ENCODE peak calls at places on chromosomes 13 and 19, in four cellular contexts. One of them, this sample, is unnamed.

GRCh38 chr13:106156468-106156867 is 379.0 kb downstream of the EFNB2 start:
- DNase-seq in fibroblast of pulmonary artery: peak
- DNase-seq in astrocyte of the spinal cord: peak
- DNase-seq in astrocyte: peak
- DNase-seq in this sample: peak

GRCh38 chr19:50844296-50844935 is 10.3 kb upstream of the KLK3 start:
- DNase-seq in fibroblast of pulmonary artery: no peak
- DNase-seq in astrocyte of the spinal cord: no peak
- DNase-seq in astrocyte: no peak
- DNase-seq in this sample: no peak

GRCh38 chr19:46828484-46828883 is 22.2 kb downstream of the AP2S1 start:
- DNase-seq in astrocyte: peak
- DNase-seq in fibroblast of pulmonary artery: no peak
- DNase-seq in astrocyte of the spinal cord: peak
- DNase-seq in this sample: no peak

GRCh38 chr19:5624154-5624663 is 1.3 kb downstream of the SAFB start:
- DNase-seq in fibroblast of pulmonary artery: peak
- DNase-seq in astrocyte: peak
- DNase-seq in astrocyte of the spinal cord: peak
- DNase-seq in this sample: no peak

GRCh38 chr19:55255618-55256423 is 3.0 kb downstream of the PPP6R1 start:
- DNase-seq in fibroblast of pulmonary artery: peak
- DNase-seq in astrocyte: peak
- DNase-seq in astrocyte of the spinal cord: no peak
- DNase-seq in this sample: no peak

GRCh38 chr19:38287604-38288003 is 16.4 kb upstream of the C19orf33 start:
- DNase-seq in astrocyte of the spinal cord: no peak
- DNase-seq in astrocyte: no peak
- DNase-seq in fibroblast of pulmonary artery: no peak
- DNase-seq in this sample: no peak

GRCh38 chr19:7533281-7533819 is 2.2 kb upstream of the PNPLA6 start:
- DNase-seq in astrocyte of the spinal cord: peak
- DNase-seq in astrocyte: no peak
- DNase-seq in fibroblast of pulmonary artery: peak
- DNase-seq in this sample: no peak

GRCh38 chr19:53808710-53809125 is 15.4 kb downstream of the NLRP12 start:
- DNase-seq in fibroblast of pulmonary artery: peak
- DNase-seq in astrocyte: peak
- DNase-seq in astrocyte of the spinal cord: peak
- DNase-seq in this sample: peak

GRCh38 chr13:39349391-39349790 is 253.6 kb downstream of the LHFPL6 start:
- DNase-seq in astrocyte: no peak
- DNase-seq in astrocyte of the spinal cord: no peak
- DNase-seq in fibroblast of pulmonary artery: no peak
- DNase-seq in this sample: no peak

GRCh38 chr13:114100446-114101320 is 31.7 kb downstream of the RASA3 start:
- DNase-seq in astrocyte of the spinal cord: no peak
- DNase-seq in astrocyte: no peak
- DNase-seq in fibroblast of pulmonary artery: peak
- DNase-seq in this sample: no peak

GRCh38 chr19:342801-343421 is 1.7 kb downstream of the MIER2 start:
- DNase-seq in astrocyte: peak
- DNase-seq in astrocyte of the spinal cord: peak
- DNase-seq in fibroblast of pulmonary artery: peak
- DNase-seq in this sample: peak

GRCh38 chr13:109288151-109288709 is 498.2 kb downstream of the IRS2 start:
- DNase-seq in fibroblast of pulmonary artery: no peak
- DNase-seq in astrocyte: no peak
- DNase-seq in astrocyte of the spinal cord: no peak
- DNase-seq in this sample: no peak

GRCh38 chr19:14363203-14364097 is 17.8 kb upstream of the ADGRE5 start:
- DNase-seq in astrocyte: peak
- DNase-seq in fibroblast of pulmonary artery: peak
- DNase-seq in astrocyte of the spinal cord: peak
- DNase-seq in this sample: no peak

GRCh38 chr19:23799321-23799720 is 40.6 kb upstream of the ZNF681 start:
- DNase-seq in astrocyte of the spinal cord: no peak
- DNase-seq in astrocyte: no peak
- DNase-seq in fibroblast of pulmonary artery: no peak
- DNase-seq in this sample: no peak

GRCh38 chr19:21483589-21484170 is 21.7 kb upstream of the ZNF429 start:
- DNase-seq in fibroblast of pulmonary artery: peak
- DNase-seq in astrocyte of the spinal cord: no peak
- DNase-seq in astrocyte: no peak
- DNase-seq in this sample: peak

GRCh38 chr13:59112375-59112774 is 1051.4 kb downstream of the DIAPH3 start:
- DNase-seq in astrocyte: peak
- DNase-seq in astrocyte of the spinal cord: peak
- DNase-seq in fibroblast of pulmonary artery: peak
- DNase-seq in this sample: peak

GRCh38 chr13:90717451-90717936 is 630.0 kb upstream of the MIR17HG start:
- DNase-seq in astrocyte: peak
- DNase-seq in fibroblast of pulmonary artery: peak
- DNase-seq in astrocyte of the spinal cord: peak
- DNase-seq in this sample: peak

DNA sequence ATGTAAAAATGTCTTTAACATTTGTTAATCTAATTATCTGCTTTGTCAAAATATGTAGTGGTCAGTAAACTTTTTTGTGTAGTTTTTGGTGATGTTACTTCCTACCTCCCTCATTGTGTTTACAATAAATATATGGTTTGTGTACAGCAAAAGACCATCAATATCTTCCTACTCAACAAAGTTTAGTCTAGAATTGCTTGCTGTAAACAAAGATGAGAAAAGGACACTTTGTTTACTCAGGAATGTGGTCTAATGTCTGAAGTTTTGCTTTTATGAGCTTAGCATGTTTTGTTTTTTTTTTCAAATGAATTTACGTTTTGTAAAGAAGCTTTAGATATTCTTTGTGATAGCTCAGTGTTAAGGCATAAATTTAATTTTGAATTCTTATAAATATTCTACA is 563.5 kb upstream of the SPRY2 start:
- DNase-seq in fibroblast of pulmonary artery: no peak
- DNase-seq in astrocyte: no peak
- DNase-seq in astrocyte of the spinal cord: no peak
- DNase-seq in this sample: no peak
- TF ChIP-seq CTCF in fibroblast of pulmonary artery: no peak
- TF ChIP-seq CTCF in astrocyte: no peak
- TF ChIP-seq CTCF in astrocyte of the spinal cord: no peak
- TF ChIP-seq CTCF in this sample: no peak

DNA sequence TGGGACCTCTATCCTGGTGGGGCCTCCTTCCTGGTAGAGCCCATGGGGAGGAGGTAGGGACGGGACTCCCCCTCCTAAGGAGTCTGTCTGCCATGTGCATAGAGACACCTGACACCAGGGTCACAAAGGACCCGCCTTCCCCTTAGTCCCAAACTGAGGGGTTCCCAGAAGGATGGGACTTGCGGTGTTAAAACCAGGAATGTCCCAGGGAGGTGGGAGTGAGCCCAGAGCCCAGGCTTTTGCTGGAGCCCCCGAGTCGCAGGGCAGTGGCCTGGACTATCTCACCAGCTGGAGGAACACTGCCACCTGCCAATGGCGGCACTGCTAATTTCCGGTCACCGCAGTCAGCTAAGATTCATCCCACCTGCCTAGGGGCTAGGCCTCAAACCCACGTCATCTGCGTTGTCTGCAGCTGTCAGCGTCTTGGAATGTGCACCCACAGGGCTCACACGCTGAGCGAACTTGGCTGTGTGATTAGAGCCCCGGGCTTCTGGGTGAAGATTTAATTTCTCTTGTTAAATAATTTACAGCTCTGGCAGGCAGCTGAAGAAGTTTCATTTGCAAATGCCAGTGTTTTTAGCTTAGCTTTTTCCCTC is 31.9 kb upstream of the ATP11A start:
- DNase-seq in astrocyte: peak
- DNase-seq in fibroblast of pulmonary artery: peak
- DNase-seq in astrocyte of the spinal cord: peak
- DNase-seq in this sample: peak
- H3K4me3 ChIP-seq in astrocyte: no peak
- H3K4me3 ChIP-seq in fibroblast of pulmonary artery: no peak
- H3K4me3 ChIP-seq in astrocyte of the spinal cord: no peak
- H3K4me3 ChIP-seq in this sample: no peak

DNA sequence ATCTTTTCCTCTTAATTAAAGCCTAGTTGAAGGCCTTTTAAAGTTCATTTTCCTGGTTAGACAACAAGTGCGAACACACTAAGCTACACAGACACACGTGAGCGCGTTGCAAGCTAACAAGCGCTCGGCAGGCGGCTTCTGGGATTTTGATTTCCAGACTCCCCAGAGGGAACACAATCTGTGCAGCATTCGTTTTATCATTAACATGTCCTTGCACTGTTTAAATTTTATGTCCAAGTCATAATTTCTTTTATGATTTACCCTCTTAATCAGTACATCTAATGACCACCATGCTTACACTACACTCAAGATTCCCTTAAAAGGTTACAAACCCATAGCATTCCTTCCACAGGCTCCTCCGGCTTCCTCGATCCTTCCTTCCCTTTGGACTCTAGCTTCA is 16.8 kb downstream of the COL4A1 start:
- DNase-seq in astrocyte of the spinal cord: no peak
- DNase-seq in fibroblast of pulmonary artery: no peak
- DNase-seq in astrocyte: no peak
- DNase-seq in this sample: no peak
- TF ChIP-seq CTCF in astrocyte of the spinal cord: no peak
- TF ChIP-seq CTCF in fibroblast of pulmonary artery: no peak
- TF ChIP-seq CTCF in astrocyte: no peak
- TF ChIP-seq CTCF in this sample: no peak

GRCh38 chr13:100724568-100724967 is 50.0 kb upstream of the TMTC4 start:
- DNase-seq in astrocyte: no peak
- DNase-seq in fibroblast of pulmonary artery: no peak
- DNase-seq in astrocyte of the spinal cord: no peak
- DNase-seq in this sample: no peak
- H3K4me3 ChIP-seq in astrocyte: no peak
- H3K4me3 ChIP-seq in fibroblast of pulmonary artery: no peak
- H3K4me3 ChIP-seq in astrocyte of the spinal cord: no peak
- H3K4me3 ChIP-seq in this sample: no peak

GRCh38 chr13:108154421-108154858 is 60.9 kb downstream of the LIG4 start:
- DNase-seq in fibroblast of pulmonary artery: peak
- DNase-seq in astrocyte of the spinal cord: no peak
- DNase-seq in astrocyte: peak
- DNase-seq in this sample: no peak

GRCh38 chr13:108158746-108159145 is 56.6 kb downstream of the LIG4 start:
- DNase-seq in astrocyte of the spinal cord: no peak
- DNase-seq in astrocyte: no peak
- DNase-seq in fibroblast of pulmonary artery: no peak
- DNase-seq in this sample: no peak

GRCh38 chr13:108156749-108157148 is 58.6 kb downstream of the LIG4 start:
- DNase-seq in fibroblast of pulmonary artery: no peak
- DNase-seq in astrocyte of the spinal cord: no peak
- DNase-seq in astrocyte: no peak
- DNase-seq in this sample: no peak

DNA sequence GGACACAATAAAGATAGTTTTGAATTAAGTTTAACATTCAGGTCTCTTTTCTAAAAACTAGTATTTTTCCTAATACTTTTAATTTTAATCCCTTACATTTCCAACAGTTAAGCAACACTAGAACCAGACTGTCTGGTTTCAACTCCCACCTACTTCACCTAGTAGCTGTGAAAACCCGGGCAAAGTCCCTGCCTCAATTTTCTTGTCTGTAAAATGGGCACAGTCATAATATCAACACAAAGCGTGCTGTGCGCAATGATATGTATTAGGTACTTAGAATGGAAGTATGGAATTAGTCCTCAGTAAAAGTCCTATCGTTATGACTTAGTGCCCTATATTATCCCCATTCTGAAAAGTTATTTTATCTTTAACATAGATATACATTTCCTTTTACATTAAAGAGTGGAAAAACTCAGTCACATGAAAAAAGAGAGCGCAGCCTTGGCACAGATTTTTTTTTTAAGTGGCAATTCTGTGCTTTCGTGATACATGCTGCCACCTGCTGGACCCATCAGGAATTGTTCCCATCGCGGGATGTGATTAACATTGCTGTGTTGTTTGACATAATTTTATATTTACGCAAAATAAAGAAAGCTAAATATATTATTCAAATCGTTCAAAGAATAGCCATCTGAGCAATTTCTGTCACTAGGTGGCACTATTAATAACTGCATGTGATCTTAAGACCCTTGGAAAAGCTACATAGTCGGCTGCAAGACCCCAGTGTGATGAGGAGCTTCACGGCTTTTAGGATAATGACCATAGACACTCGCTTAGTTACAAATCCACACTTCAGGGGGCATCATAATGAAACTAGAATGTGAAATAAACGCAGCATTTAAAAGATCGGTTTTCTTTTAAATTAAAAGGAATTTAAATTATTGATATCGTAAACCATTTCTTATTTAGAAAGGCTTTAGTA is 59.9 kb downstream of the LIG4 start:
- DNase-seq in astrocyte of the spinal cord: peak
- DNase-seq in astrocyte: peak
- DNase-seq in fibroblast of pulmonary artery: peak
- DNase-seq in this sample: peak
- TF ChIP-seq CTCF in astrocyte of the spinal cord: peak
- TF ChIP-seq CTCF in astrocyte: peak
- TF ChIP-seq CTCF in fibroblast of pulmonary artery: peak
- TF ChIP-seq CTCF in this sample: peak

GRCh38 chr19:1566392-1567115 is 1.6 kb downstream of the MEX3D start:
- DNase-seq in fibroblast of pulmonary artery: peak
- DNase-seq in astrocyte of the spinal cord: peak
- DNase-seq in astrocyte: peak
- DNase-seq in this sample: peak
- H3K4me3 ChIP-seq in fibroblast of pulmonary artery: peak
- H3K4me3 ChIP-seq in astrocyte of the spinal cord: peak
- H3K4me3 ChIP-seq in astrocyte: peak
- H3K4me3 ChIP-seq in this sample: peak

DNA sequence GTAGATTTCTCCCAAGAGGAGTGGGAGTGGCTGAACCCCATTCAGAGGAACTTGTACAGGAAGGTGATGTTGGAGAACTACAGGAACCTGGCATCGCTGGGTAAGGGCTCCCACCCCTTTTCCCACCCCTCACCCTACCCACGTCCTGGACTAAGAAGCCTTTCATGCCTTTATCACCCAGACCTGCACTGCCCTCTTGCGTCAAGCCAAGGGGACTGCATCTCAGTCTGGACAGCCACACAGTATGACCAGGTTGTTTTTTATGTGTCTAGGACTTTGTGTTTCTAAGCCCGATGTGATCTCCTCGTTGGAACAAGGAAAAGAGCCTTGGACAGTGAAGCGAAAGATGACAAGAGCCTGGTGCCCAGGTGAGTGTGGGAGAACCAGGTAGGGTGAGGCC is 8.8 kb downstream of the ZFP28 start:
- DNase-seq in fibroblast of pulmonary artery: no peak
- DNase-seq in astrocyte: no peak
- DNase-seq in astrocyte of the spinal cord: no peak
- DNase-seq in this sample: no peak
- TF ChIP-seq CTCF in fibroblast of pulmonary artery: no peak
- TF ChIP-seq CTCF in astrocyte: no peak
- TF ChIP-seq CTCF in astrocyte of the spinal cord: peak
- TF ChIP-seq CTCF in this sample: peak

This sample was measured in HFF-Myc.